ENCODE peak calls at places on chromosomes 7 and 10, in nine cellular contexts. O is MM.1S; Y is HEK293T; N is CD4-positive, CD25-positive, alpha-beta regulatory T cell; W is activated naive CD4-positive, alpha-beta T cell treated with Interleukin-2 at 50 U/mL for 16 hours; I is Karpas-422; P is DMS153; M is heart right ventricle; A is activated CD8-positive, alpha-beta memory T cell treated with anti-CD3 and anti-CD28 coated beads for 4 hours. R is an unnamed sample.

GRCh38 chr7:122316467-122317394 is 12.2 kb upstream of the FEZF1 start:
- DNase-seq in O (no peak), Y (no peak), N (no peak), W (no peak), I (no peak), P (no peak), M (no peak), A (no peak), R (no peak)

GRCh38 chr7:44222776-44223261 is 22.0 kb downstream of the YKT6 start:
- DNase-seq in O (no peak), Y (no peak), N (no peak), W (no peak), I (no peak), P (no peak), M (no peak), A (no peak), R (no peak)

GRCh38 chr10:11212285-11212684 is 194.6 kb downstream of the CELF2 start:
- DNase-seq in O (no peak), Y (no peak), N (no peak), W (no peak), I (no peak), P (no peak), M (no peak), A (no peak), R (no peak)

GRCh38 chr7:128869138-128869943 is 6.7 kb downstream of the ATP6V1F start:
- DNase-seq in O (peak), Y (peak), N (peak), W (peak), I (no peak), P (no peak), M (peak), A (no peak), R (no peak)

GRCh38 chr10:78913219-78914059 is 155.3 kb upstream of the ZMIZ1 start:
- DNase-seq in O (no peak), Y (no peak), N (no peak), W (no peak), I (peak), P (peak), M (no peak), A (no peak), R (no peak)

GRCh38 chr7:143958781-143959180 is 4.1 kb downstream of the OR2F1 start:
- DNase-seq in O (no peak), Y (no peak), N (no peak), W (no peak), I (no peak), P (peak), M (no peak), A (no peak), R (no peak)

GRCh38 chr10:64379898-64380297 is 858.7 kb downstream of the REEP3 start:
- DNase-seq in O (no peak), Y (no peak), N (no peak), W (no peak), I (peak), P (no peak), M (no peak), A (no peak), R (no peak)

GRCh38 chr10:79316671-79317431 is 30.4 kb upstream of the PPIF start:
- DNase-seq in O (peak), Y (no peak), N (no peak), W (peak), I (peak), P (no peak), M (no peak), A (no peak), R (no peak)

GRCh38 chr7:72112530-72112929 is 299.6 kb downstream of the CALN1 start:
- DNase-seq in O (no peak), Y (no peak), N (no peak), W (no peak), I (no peak), P (no peak), M (no peak), A (no peak), R (no peak)

GRCh38 chr10:124522903-124523260 is 61.3 kb downstream of the LHPP start:
- DNase-seq in O (no peak), Y (no peak), N (no peak), W (no peak), I (no peak), P (peak), M (no peak), A (no peak), R (no peak)

GRCh38 chr10:70296406-70296899 is 12.6 kb upstream of the NPFFR1 start:
- DNase-seq in O (no peak), Y (no peak), N (no peak), W (no peak), I (no peak), P (no peak), M (peak), A (no peak), R (peak)

GRCh38 chr7:105600720-105601550 is 19.6 kb upstream of the EFCAB10 start:
- DNase-seq in O (no peak), Y (no peak), N (no peak), W (no peak), I (no peak), P (no peak), M (no peak), A (no peak), R (no peak)

GRCh38 chr10:37712489-37713131 is 144.8 kb downstream of the ZNF248 start:
- DNase-seq in O (no peak), Y (no peak), N (no peak), W (no peak), I (no peak), P (no peak), M (no peak), A (no peak), R (no peak)

GRCh38 chr7:30019387-30019786 is 7.1 kb downstream of the FKBP14 start:
- DNase-seq in O (no peak), Y (no peak), N (no peak), W (no peak), I (no peak), P (no peak), M (no peak), A (no peak), R (no peak)

GRCh38 chr10:99681553-99681952 is 22.2 kb downstream of the ENTPD7 start:
- DNase-seq in O (no peak), Y (no peak), N (no peak), W (no peak), I (no peak), P (no peak), M (peak), A (no peak), R (peak)

GRCh38 chr10:69327463-69328345 is 49.4 kb downstream of the HK1 start:
- DNase-seq in O (no peak), Y (no peak), N (peak), W (peak), I (peak), P (no peak), M (peak), A (peak), R (no peak)

GRCh38 chr7:145265180-145265579 is 429.3 kb upstream of the TPK1 start:
- DNase-seq in O (peak), Y (no peak), N (no peak), W (no peak), I (no peak), P (no peak), M (no peak), A (no peak), R (no peak)

GRCh38 chr10:16652154-16652553 is 130.5 kb upstream of the C1QL3 start:
- DNase-seq in O (no peak), Y (no peak), N (no peak), W (no peak), I (no peak), P (no peak), M (no peak), A (no peak), R (no peak)

GRCh38 chr7:95794917-95795515 is 22.7 kb downstream of the DYNC1I1 start:
- DNase-seq in O (peak), Y (peak), N (no peak), W (no peak), I (peak), P (no peak), M (no peak), A (no peak), R (no peak)

GRCh38 chr7:46468753-46469356 is 547.8 kb upstream of the IGFBP3 start:
- DNase-seq in O (no peak), Y (no peak), N (no peak), W (no peak), I (no peak), P (no peak), M (no peak), A (no peak), R (no peak)

GRCh38 chr7:149849174-149849573 is 11.0 kb downstream of the ZNF862 start:
- DNase-seq in O (no peak), Y (no peak), N (no peak), W (no peak), I (no peak), P (no peak), M (no peak), A (no peak), R (no peak)

GRCh38 chr10:89875557-89875956 is 174.2 kb downstream of the KIF20B start:
- DNase-seq in O (no peak), Y (no peak), N (no peak), W (no peak), I (no peak), P (no peak), M (no peak), A (no peak), R (no peak)

GRCh38 chr10:224571-224970 is 89.3 kb downstream of the ZMYND11 start:
- DNase-seq in O (peak), Y (no peak), N (no peak), W (no peak), I (peak), P (no peak), M (no peak), A (no peak), R (no peak)

GRCh38 chr7:49403844-49404243 is 369.6 kb upstream of the VWC2 start:
- DNase-seq in O (no peak), Y (no peak), N (no peak), W (no peak), I (no peak), P (no peak), M (no peak), A (no peak), R (no peak)

GRCh38 chr7:116955801-116956514 is 2.7 kb downstream of the ST7 start:
- DNase-seq in O (no peak), Y (no peak), N (no peak), W (no peak), I (no peak), P (no peak), M (peak), A (no peak), R (no peak)

GRCh38 chr10:78741541-78741940 is 327.2 kb upstream of the ZMIZ1 start:
- DNase-seq in O (no peak), Y (no peak), N (no peak), W (no peak), I (no peak), P (no peak), M (peak), A (no peak), R (peak)

GRCh38 chr10:97542169-97543024 is 30.2 kb upstream of the ANKRD2 start:
- DNase-seq in O (no peak), Y (no peak), N (no peak), W (peak), I (no peak), P (no peak), M (peak), A (peak), R (peak)